ENCODE peak calls at places on chromosomes 5 and 9, in four cellular contexts. Y is GM12891, E is GM12878, C is K562. S is an unnamed sample.

GRCh38 chr9:121902483-121903135 is 190.5 kb downstream of the TTLL11 start:
- DNase-seq in C (no peak), Y (no peak), E (peak), S (no peak)

GRCh38 chr5:133941456-133942196 is 26.8 kb downstream of the C5orf15 start:
- DNase-seq in Y (no peak), E (no peak), C (no peak), S (no peak)

GRCh38 chr9:12993432-12993831 is 218.6 kb downstream of the LURAP1L start:
- DNase-seq in C (no peak), E (no peak), Y (no peak), S (no peak)

GRCh38 chr9:126395439-126396212 is 69.0 kb downstream of the MVB12B start:
- DNase-seq in C (no peak), E (no peak), Y (no peak), S (peak)

GRCh38 chr5:93150311-93151012 is 430.6 kb downstream of the NR2F1-AS1 start:
- DNase-seq in E (no peak), C (no peak), Y (no peak), S (no peak)

GRCh38 chr5:151239237-151239861 is 13.6 kb upstream of the GM2A start:
- DNase-seq in E (no peak), C (peak), Y (no peak), S (no peak)

GRCh38 chr5:138488481-138488945 is 23.2 kb downstream of the EGR1 start:
- DNase-seq in C (peak), Y (no peak), E (no peak), S (no peak)

GRCh38 chr9:135017916-135018915 is 69.3 kb upstream of the OLFM1 start:
- DNase-seq in Y (no peak), E (no peak), C (no peak), S (no peak)

GRCh38 chr9:14870086-14870485 is 40.1 kb downstream of the FREM1 start:
- DNase-seq in Y (no peak), C (no peak), E (no peak), S (no peak)

GRCh38 chr5:150559088-150559487 is 51.2 kb downstream of the NDST1 start:
- DNase-seq in E (no peak), Y (no peak), C (no peak), S (no peak)

GRCh38 chr5:7471710-7472109 is 75.8 kb downstream of the ADCY2 start:
- DNase-seq in Y (no peak), C (no peak), E (no peak), S (no peak)

GRCh38 chr5:74112372-74112875 is 486.4 kb downstream of the ARHGEF28 start:
- DNase-seq in Y (no peak), E (no peak), C (no peak), S (no peak)

DNA sequence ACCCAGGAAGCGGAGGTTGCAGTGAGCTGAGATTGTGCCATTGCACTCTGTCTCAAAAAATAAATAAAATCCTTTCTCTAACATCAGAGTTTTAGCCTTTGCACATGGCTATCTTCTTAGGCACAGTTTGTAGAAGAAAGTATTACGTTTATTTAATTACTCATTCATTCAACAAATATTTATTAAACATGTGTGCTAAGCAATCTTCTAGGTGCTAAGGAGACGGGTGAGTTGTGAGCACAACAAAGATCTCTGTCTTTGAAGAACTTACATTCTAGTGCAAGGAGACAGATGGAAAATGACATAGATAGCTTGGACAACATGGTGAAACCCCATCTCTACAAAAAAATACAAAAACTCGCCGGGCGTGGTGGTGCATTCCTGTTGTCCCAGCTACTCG is 122.3 kb upstream of the MYO10 start:
- DNase-seq in E (no peak), C (no peak), Y (no peak), S (no peak)
- TF ChIP-seq SPI1 in E (no peak), C (no peak), Y (no peak), S (no peak)

GRCh38 chr5:75509956-75510355 is 1.5 kb downstream of the CERT1 start:
- DNase-seq in E (no peak), C (no peak), Y (no peak), S (no peak)

GRCh38 chr5:75511435-75512382 is at the start of the genes CERT1 and POLK:
- DNase-seq in Y (peak), E (peak), C (peak), S (peak)

GRCh38 chr5:75510417-75510835 is 1.0 kb downstream of the CERT1 start:
- DNase-seq in C (no peak), Y (no peak), E (no peak), S (peak)

GRCh38 chr5:75512383-75513074 is 838 bp downstream of the POLK start:
- DNase-seq in E (no peak), C (no peak), Y (no peak), S (no peak)

GRCh38 chr5:75510836-75511434 is 494 bp downstream of the CERT1 start:
- DNase-seq in C (peak), E (no peak), Y (no peak), S (no peak)
- TF ChIP-seq SPI1 in C (no peak), E (no peak), Y (no peak), S (no peak)

DNA sequence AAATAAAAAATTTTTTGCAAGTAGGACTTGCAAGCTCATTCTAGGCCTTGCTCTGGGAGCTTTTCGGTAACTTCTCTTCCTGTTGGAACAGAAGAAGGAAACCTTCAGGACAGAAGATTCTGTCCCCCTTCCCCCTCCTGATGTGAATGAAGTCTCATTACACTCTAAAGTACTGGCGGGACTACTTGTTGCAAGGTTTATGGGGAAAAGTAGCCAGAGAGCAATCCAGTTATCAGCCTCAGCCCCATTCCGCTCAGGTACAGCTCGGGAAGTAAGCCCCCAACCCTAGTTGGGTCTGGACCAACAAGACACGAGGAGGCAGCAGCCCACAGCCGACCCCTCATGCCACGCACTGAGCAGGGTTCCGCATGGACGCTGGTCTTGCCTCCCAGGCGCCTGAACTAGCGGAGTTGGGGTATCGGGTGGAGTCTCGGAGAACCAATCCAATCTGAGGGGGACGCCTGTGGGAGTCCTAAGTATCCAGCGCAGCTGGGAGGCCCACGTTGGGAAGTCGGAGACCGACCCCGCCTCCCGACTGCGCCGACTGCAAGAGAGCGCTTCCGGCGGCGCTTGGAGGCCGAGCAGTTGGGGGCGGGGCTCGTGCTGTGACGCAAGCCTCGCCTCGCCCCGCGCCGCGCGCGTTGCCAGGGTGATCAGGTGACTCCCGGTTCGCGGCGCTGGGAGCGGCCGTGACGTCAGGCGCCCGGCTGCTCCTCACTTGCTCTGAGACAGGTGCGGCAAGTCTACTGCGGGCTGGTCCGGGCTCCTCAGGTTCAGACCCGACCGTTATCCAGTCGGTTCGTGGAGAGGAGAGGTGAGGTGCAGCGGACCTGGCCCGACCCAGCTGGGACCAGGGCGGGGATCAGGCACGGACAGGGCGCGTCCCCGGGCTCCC is at the start of gene CYSTM1:
- DNase-seq in Y (peak), C (peak), E (peak), S (peak)
- TF ChIP-seq SPI1 in Y (no peak), C (no peak), E (no peak), S (no peak)

DNA sequence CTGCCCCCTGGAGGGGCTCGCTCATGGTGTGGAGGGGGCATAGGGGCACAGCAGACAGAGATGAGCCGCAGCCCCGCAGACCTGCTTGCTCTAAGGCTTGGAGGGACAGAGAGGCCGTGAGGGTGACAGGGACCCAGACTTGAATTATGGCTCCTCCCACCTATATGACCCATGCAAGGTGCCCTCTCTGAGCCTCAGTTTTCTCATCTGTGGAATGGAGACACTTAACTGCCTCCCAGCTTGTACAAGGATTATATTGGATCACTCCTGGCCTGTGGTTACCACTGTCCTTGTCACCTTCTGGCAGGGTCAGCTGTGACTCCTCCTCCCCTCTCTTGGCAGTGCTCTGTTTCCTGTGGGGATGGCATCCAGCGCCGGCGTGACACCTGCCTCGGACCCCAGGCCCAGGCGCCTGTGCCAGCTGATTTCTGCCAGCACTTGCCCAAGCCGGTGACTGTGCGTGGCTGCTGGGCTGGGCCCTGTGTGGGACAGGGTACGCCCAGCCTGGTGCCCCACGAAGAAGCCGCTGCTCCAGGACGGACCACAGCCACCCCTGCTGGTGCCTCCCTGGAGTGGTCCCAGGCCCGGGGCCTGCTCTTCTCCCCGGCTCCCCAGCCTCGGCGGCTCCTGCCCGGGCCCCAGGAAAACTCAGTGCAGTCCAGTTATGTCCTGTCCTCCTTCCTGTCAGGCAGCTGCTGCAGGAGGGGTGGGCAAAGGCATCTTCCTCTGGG is 4.7 kb upstream of the CACFD1 start:
- DNase-seq in E (no peak), Y (no peak), C (no peak), S (no peak)
- TF ChIP-seq SPI1 in E (no peak), Y (no peak), C (no peak), S (no peak)

DNA sequence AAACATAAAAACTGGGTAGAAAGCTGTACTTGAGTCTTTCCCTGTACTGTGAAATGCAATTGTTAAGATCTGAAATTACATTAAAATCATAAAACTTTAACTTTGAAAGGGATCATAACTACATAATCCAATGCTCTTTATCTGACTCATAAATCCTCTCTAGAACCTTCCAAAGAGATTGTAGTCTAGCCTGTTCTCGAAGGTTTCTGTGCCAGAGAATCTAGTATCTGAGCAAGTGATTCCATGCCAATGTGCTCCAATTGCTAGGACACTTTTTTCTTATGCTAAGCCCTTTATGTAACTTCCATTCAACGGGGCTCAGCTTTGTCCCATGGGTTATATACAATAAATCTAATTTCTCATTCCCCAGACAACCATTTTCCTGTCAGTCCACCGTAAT is 21.1 kb downstream of the DDX31 start:
- DNase-seq in E (no peak), C (no peak), Y (no peak), S (no peak)
- TF ChIP-seq SPI1 in E (no peak), C (no peak), Y (no peak), S (no peak)

DNA sequence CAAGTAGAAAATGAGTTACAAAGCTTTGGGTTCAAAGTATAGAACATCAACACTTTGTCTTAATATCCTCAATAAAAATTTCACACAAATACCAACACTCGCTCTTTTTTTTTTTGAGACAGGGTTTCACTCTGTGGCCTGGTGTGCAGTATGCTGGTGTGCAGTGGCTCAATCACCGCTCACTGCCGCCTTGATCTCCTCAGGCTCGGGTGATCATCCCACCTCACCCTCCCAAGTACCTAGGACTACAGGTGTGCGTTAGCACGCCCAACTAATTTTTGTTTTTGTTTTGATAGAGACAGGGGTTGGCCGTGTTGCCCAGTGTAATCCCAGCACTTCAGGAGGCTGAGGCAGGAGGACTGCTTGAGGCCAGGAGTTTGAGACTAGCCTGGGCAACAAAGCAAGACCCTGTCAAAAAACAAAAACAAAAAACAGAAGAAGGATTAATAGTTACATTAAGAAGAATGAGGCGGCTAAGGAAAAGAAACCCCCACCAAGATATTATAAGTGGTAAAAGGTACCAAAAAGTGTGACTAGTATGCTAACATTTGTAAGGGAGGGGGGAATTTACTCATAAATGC is 20.3 kb downstream of the FNBP1 start:
- DNase-seq in C (no peak), Y (no peak), E (no peak), S (no peak)
- TF ChIP-seq SPI1 in C (no peak), Y (no peak), E (no peak), S (no peak)

GRCh38 chr5:51495672-51496071 is 112.4 kb downstream of the ISL1 start:
- DNase-seq in E (no peak), Y (no peak), C (no peak), S (no peak)
- TF ChIP-seq SPI1 in E (no peak), Y (no peak), C (no peak), S (no peak)

S was measured in HL-60.